ENCODE peak calls at places on chromosomes 2 and 18, in eight cellular contexts. S is GM18507; K is cerebellar cortex; R is M059J; Y is activated CD8-positive, alpha-beta memory T cell treated with anti-CD3 and anti-CD28 coated beads, Interleukin-2, amount 50 U/mL, for 4 hours; O is activated effector memory CD4-positive, alpha-beta T cell treated with anti-CD3 and anti-CD28 coated beads, Interleukin-2, amount 50 U/mL, for 16 hours; N is left ventricle myocardium inferior; J is naive B cell. L is an unnamed sample.

GRCh38 chr2:28665041-28665704 is 86.5 kb upstream of the PPP1CB start:
- DNase-seq in S (no peak), K (no peak), R (no peak), Y (no peak), O (no peak), N (peak), J (no peak), L (no peak)

GRCh38 chr2:158967114-158967730 is 1.2 kb upstream of the TANC1 start:
- DNase-seq in S (no peak), K (no peak), R (no peak), Y (no peak), O (no peak), N (peak), J (no peak), L (peak)

GRCh38 chr2:239703834-239704233 is 303.0 kb upstream of the HDAC4 start:
- DNase-seq in S (no peak), K (no peak), R (no peak), Y (no peak), O (no peak), N (no peak), J (no peak), L (no peak)

GRCh38 chr18:6521804-6522418 is 107.2 kb upstream of the L3MBTL4 start:
- DNase-seq in S (peak), K (no peak), R (peak), Y (no peak), O (no peak), N (no peak), J (no peak), L (peak)

GRCh38 chr2:142936629-142937028 is 59.2 kb downstream of the KYNU start:
- DNase-seq in S (no peak), K (no peak), R (peak), Y (no peak), O (no peak), N (no peak), J (no peak), L (no peak)

GRCh38 chr2:32453242-32454062 is 96.6 kb downstream of the BIRC6 start:
- DNase-seq in S (no peak), K (no peak), R (no peak), Y (no peak), O (no peak), N (no peak), J (no peak), L (no peak)

GRCh38 chr2:49677227-49677626 is 522.9 kb upstream of the FSHR start:
- DNase-seq in S (no peak), K (peak), R (no peak), Y (no peak), O (no peak), N (no peak), J (no peak), L (no peak)

GRCh38 chr2:236946871-236947270 is 138.8 kb upstream of the COPS8 start:
- DNase-seq in S (no peak), K (no peak), R (no peak), Y (no peak), O (no peak), N (no peak), J (no peak), L (no peak)

GRCh38 chr2:9623151-9623550 is 7.6 kb downstream of the YWHAQ start:
- DNase-seq in S (no peak), K (no peak), R (no peak), Y (no peak), O (no peak), N (no peak), J (no peak), L (no peak)

GRCh38 chr2:238225911-238226697 is 13.7 kb downstream of the HES6 start:
- DNase-seq in S (no peak), K (no peak), R (no peak), Y (no peak), O (no peak), N (no peak), J (no peak), L (no peak)

GRCh38 chr2:120945091-120945490 is 209.4 kb downstream of the GLI2 start:
- DNase-seq in S (no peak), K (no peak), R (no peak), Y (no peak), O (no peak), N (no peak), J (no peak), L (no peak)

GRCh38 chr2:164737612-164738081 is 104.0 kb downstream of the COBLL1 start:
- DNase-seq in S (no peak), K (peak), R (peak), Y (no peak), O (no peak), N (no peak), J (peak), L (peak)

GRCh38 chr18:74196220-74197119 is 48.1 kb downstream of the TIMM21 start:
- DNase-seq in S (peak), K (peak), R (peak), Y (peak), O (peak), N (no peak), J (peak), L (peak)

GRCh38 chr2:9753665-9754531 is 89.4 kb upstream of the TAF1B start:
- DNase-seq in S (no peak), K (no peak), R (no peak), Y (peak), O (peak), N (no peak), J (no peak), L (no peak)

GRCh38 chr18:41484069-41484468 is 471.0 kb upstream of the PIK3C3 start:
- DNase-seq in S (no peak), K (no peak), R (peak), Y (no peak), O (no peak), N (no peak), J (no peak), L (no peak)

GRCh38 chr2:35803133-35803532 is 552.4 kb upstream of the CRIM1 start:
- DNase-seq in S (no peak), K (no peak), R (no peak), Y (no peak), O (no peak), N (no peak), J (no peak), L (no peak)

GRCh38 chr2:123688504-123688903 is 336.6 kb upstream of the CNTNAP5 start:
- DNase-seq in S (no peak), K (no peak), R (no peak), Y (no peak), O (no peak), N (no peak), J (no peak), L (no peak)

GRCh38 chr2:69798466-69798908 is 31.0 kb upstream of the GMCL1 start:
- DNase-seq in S (no peak), K (peak), R (peak), Y (no peak), O (no peak), N (peak), J (no peak), L (no peak)

GRCh38 chr2:109162999-109163398 is 34.0 kb downstream of the SH3RF3 start:
- DNase-seq in S (no peak), K (no peak), R (peak), Y (no peak), O (no peak), N (peak), J (no peak), L (no peak)

GRCh38 chr18:26022585-26022984 is 67.8 kb downstream of the SS18 start:
- DNase-seq in S (no peak), K (no peak), R (no peak), Y (no peak), O (no peak), N (no peak), J (no peak), L (no peak)

GRCh38 chr2:241821460-241822263 is 12.7 kb downstream of the NEU4 start:
- DNase-seq in S (no peak), K (no peak), R (no peak), Y (no peak), O (no peak), N (no peak), J (no peak), L (no peak)

GRCh38 chr2:40420478-40420877 is 31.4 kb downstream of the SLC8A1 start:
- DNase-seq in S (no peak), K (no peak), R (no peak), Y (no peak), O (no peak), N (no peak), J (no peak), L (no peak)